ENCODE peak calls at places on chromosomes 12 and 14, in six cellular contexts. C is Panc1, I is HCT116, A is suprapubic skin, E is stomach, G is endothelial cell of umbilical vein. M is an unnamed sample. For H3K9me3, the result is how much of the 10 kb centered on the place peaks cover.

GRCh38 chr12:19144985-19145384 is 15.5 kb downstream of the PLEKHA5 start:
- DNase-seq in C (no peak), I (no peak), A (no peak), E (no peak), G (no peak), M (no peak)

GRCh38 chr14:35374273-35374681 is 30.3 kb downstream of the NFKBIA start:
- DNase-seq in C (peak), I (peak), A (peak), E (peak), G (peak), M (no peak)

GRCh38 chr14:20688167-20688839 is at the start of gene ANG:
- DNase-seq in C (no peak), I (no peak), A (no peak), E (no peak), G (no peak), M (no peak)

GRCh38 chr12:108722463-108722862 is 8.9 kb downstream of the CORO1C start:
- DNase-seq in C (no peak), I (no peak), A (no peak), E (no peak), G (no peak), M (no peak)

GRCh38 chr14:61475316-61475715 is 153.9 kb downstream of the PRKCH start:
- DNase-seq in C (no peak), I (peak), A (no peak), E (no peak), G (peak), M (no peak)

GRCh38 chr12:31339831-31340622 is 14.1 kb upstream of the SINHCAF start:
- DNase-seq in C (no peak), I (no peak), A (no peak), E (no peak), G (no peak), M (no peak)

GRCh38 chr12:75509621-75510020 is 1.8 kb downstream of the KRR1 start:
- DNase-seq in C (no peak), I (no peak), A (no peak), E (no peak), G (no peak), M (no peak)

GRCh38 chr12:105562727-105563072 is 232.2 kb downstream of the C12orf75 start:
- DNase-seq in C (no peak), I (no peak), A (no peak), E (peak), G (no peak), M (peak)

GRCh38 chr14:32826404-32827082 is 112.1 kb upstream of the NPAS3 start:
- DNase-seq in C (no peak), I (no peak), A (no peak), E (no peak), G (no peak), M (no peak)

GRCh38 chr12:57803317-57803893 is 15.1 kb downstream of the AVIL start:
- DNase-seq in C (no peak), I (peak), A (no peak), E (peak), G (peak), M (no peak)

GRCh38 chr12:2288875-2289274 is 236.1 kb downstream of the CACNA1C start:
- DNase-seq in C (no peak), I (no peak), A (no peak), E (no peak), G (no peak), M (no peak)

GRCh38 chr12:28618171-28618570 is 427.9 kb downstream of the CCDC91 start:
- DNase-seq in C (no peak), I (no peak), A (no peak), E (no peak), G (no peak), M (no peak)

GRCh38 chr14:20632831-20633771 is 8.4 kb downstream of the OR6S1 start:
- DNase-seq in C (peak), I (no peak), A (no peak), E (peak), G (peak), M (no peak)

GRCh38 chr12:13116259-13116658 is 12.8 kb upstream of the GSG1 start:
- DNase-seq in C (no peak), I (no peak), A (no peak), E (no peak), G (peak), M (no peak)

GRCh38 chr12:109446-109845 is 42.9 kb downstream of the IQSEC3 start:
- DNase-seq in C (no peak), I (no peak), A (no peak), E (no peak), G (no peak), M (no peak)

GRCh38 chr12:14327717-14328116 is 37.8 kb upstream of the ATF7IP start:
- DNase-seq in C (no peak), I (no peak), A (no peak), E (no peak), G (no peak), M (no peak)

GRCh38 chr12:16606201-16606849 is 363 bp upstream of the LMO3 start:
- DNase-seq in C (no peak), I (no peak), A (no peak), E (no peak), G (peak), M (peak)

GRCh38 chr14:58807271-58807670 is 169.5 kb downstream of the DACT1 start:
- DNase-seq in C (no peak), I (no peak), A (no peak), E (no peak), G (no peak), M (no peak)

GRCh38 chr14:20429801-20430669 is 5.9 kb downstream of the KLHL33 start:
- DNase-seq in C (no peak), I (no peak), A (no peak), E (peak), G (no peak), M (peak)

GRCh38 chr12:123931686-123932321 is 40.8 kb downstream of the CCDC92 start:
- DNase-seq in C (no peak), I (no peak), A (no peak), E (no peak), G (no peak), M (no peak)

GRCh38 chr14:43949410-43949809 is 557.7 kb downstream of the FSCB start:
- DNase-seq in C (no peak), I (no peak), A (no peak), E (no peak), G (no peak), M (no peak)

GRCh38 chr12:76398106-76398505 is 49.9 kb upstream of the BBS10 start:
- DNase-seq in C (no peak), I (no peak), A (no peak), E (no peak), G (no peak), M (no peak)

GRCh38 chr14:78633747-78634146 is 463.6 kb downstream of the NRXN3 start:
- DNase-seq in C (no peak), I (no peak), A (no peak), E (no peak), G (no peak), M (peak)

GRCh38 chr12:93128332-93128707 is 199.2 kb upstream of the EEA1 start:
- DNase-seq in C (no peak), I (no peak), A (no peak), E (no peak), G (no peak), M (peak)

GRCh38 chr14:57182760-57183503 is 85.8 kb downstream of the EXOC5 start:
- DNase-seq in C (no peak), I (peak), A (no peak), E (no peak), G (no peak), M (no peak)

GRCh38 chr14:95577067-95577800 is 42.4 kb downstream of the GLRX5 start:
- DNase-seq in C (no peak), I (no peak), A (no peak), E (no peak), G (no peak), M (no peak)

GRCh38 chr14:88902850-88903249 is 78.4 kb downstream of the TTC8 start:
- DNase-seq in C (no peak), I (no peak), A (no peak), E (no peak), G (no peak), M (no peak)

GRCh38 chr14:56262530-56262929 is 144.3 kb downstream of the PELI2 start:
- DNase-seq in C (no peak), I (no peak), A (no peak), E (no peak), G (no peak), M (no peak)

GRCh38 chr14:94543450-94544123 is 17.7 kb upstream of the SERPINA4 start:
- DNase-seq in C (no peak), I (no peak), A (no peak), E (no peak), G (no peak), M (peak)

GRCh38 chr12:26760657-26761293 is 72.2 kb downstream of the ITPR2 start:
- DNase-seq in C (no peak), I (no peak), A (no peak), E (no peak), G (no peak), M (no peak)

GRCh38 chr12:113647048-113647447 is 175.4 kb upstream of the LHX5 start:
- DNase-seq in C (peak), I (peak), A (no peak), E (no peak), G (no peak), M (no peak)

GRCh38 chr14:75467763-75468162 is 39.9 kb downstream of the JDP2 start:
- DNase-seq in C (no peak), I (no peak), A (peak), E (peak), G (no peak), M (no peak)
- H3K4me3 ChIP-seq in C (no peak), I (no peak), A (no peak), E (no peak), G (no peak), M (no peak)

GRCh38 chr14:104253223-104253822 is 114.9 kb downstream of the KIF26A start:
- DNase-seq in C (no peak), I (no peak), A (no peak), E (no peak), G (no peak), M (no peak)
- H3K9me3 ChIP-seq in C (under half), I (under half), A (under half), E (under half), G (under half), M (under half)

GRCh38 chr14:99177876-99178630 is 93.9 kb downstream of the BCL11B start:
- DNase-seq in C (no peak), I (no peak), A (peak), E (no peak), G (no peak), M (no peak)

GRCh38 chr14:99175331-99176155 is 96.5 kb downstream of the BCL11B start:
- DNase-seq in C (no peak), I (no peak), A (peak), E (peak), G (no peak), M (no peak)

GRCh38 chr14:99177046-99177655 is 94.8 kb downstream of the BCL11B start:
- DNase-seq in C (no peak), I (no peak), A (peak), E (no peak), G (no peak), M (no peak)

GRCh38 chr14:99174920-99175319 is 97.1 kb downstream of the BCL11B start:
- DNase-seq in C (no peak), I (no peak), A (peak), E (peak), G (no peak), M (no peak)

GRCh38 chr14:99176156-99176945 is 95.6 kb downstream of the BCL11B start:
- DNase-seq in C (no peak), I (no peak), A (peak), E (peak), G (no peak), M (no peak)
- TF ChIP-seq POLR2AphosphoS5 in C (no peak), I (no peak), A (no peak), E (no peak), G (no peak), M (no peak)

GRCh38 chr12:41507286-41507685 is 319.2 kb downstream of the PDZRN4 start:
- DNase-seq in C (no peak), I (no peak), A (no peak), E (no peak), G (no peak), M (no peak)
- H3K4me3 ChIP-seq in C (no peak), I (no peak), A (no peak), E (no peak), G (no peak), M (no peak)

DNA sequence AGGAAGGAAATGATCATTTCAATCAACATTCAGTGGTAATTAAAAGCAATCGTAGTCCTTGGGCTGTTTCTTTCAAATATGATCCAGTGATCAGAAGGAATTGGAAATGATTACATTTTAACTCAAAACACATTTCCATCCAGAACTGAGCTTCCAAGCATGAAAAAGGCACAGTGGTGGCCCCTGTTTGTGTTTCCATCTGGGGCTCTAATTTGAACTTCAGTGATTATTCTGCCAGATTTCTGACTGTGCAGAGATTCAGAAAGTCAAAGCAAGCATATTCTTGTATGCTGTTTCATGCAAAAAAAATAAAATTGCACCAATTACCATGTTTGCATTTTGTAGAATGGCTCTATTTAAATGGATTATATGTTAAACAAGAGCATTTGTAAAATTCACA is 157.1 kb upstream of the LMNTD1 start:
- DNase-seq in C (no peak), I (no peak), A (no peak), E (no peak), G (no peak), M (no peak)
- H3K9me3 ChIP-seq in C (under half), I (under half), A (under half), E (under half), G (under half), M (under half)

GRCh38 chr12:96233941-96234461 is 39.8 kb downstream of the ELK3 start:
- DNase-seq in C (no peak), I (no peak), A (peak), E (peak), G (peak), M (peak)

GRCh38 chr12:96235497-96235826 is 41.3 kb downstream of the ELK3 start:
- DNase-seq in C (no peak), I (no peak), A (no peak), E (no peak), G (no peak), M (no peak)

GRCh38 chr12:96230646-96231045 is 36.5 kb downstream of the ELK3 start:
- DNase-seq in C (no peak), I (no peak), A (peak), E (no peak), G (no peak), M (no peak)

GRCh38 chr12:96234591-96235496 is 40.7 kb downstream of the ELK3 start:
- DNase-seq in C (no peak), I (no peak), A (peak), E (no peak), G (no peak), M (no peak)

GRCh38 chr12:96233168-96233567 is 39.0 kb downstream of the ELK3 start:
- DNase-seq in C (no peak), I (no peak), A (peak), E (no peak), G (no peak), M (no peak)
- TF ChIP-seq POLR2AphosphoS5 in C (no peak), I (no peak), A (no peak), E (no peak), G (no peak), M (no peak)

M was measured in prostate gland.